ENCODE peak calls at places on chromosomes 7 and 10, in eight cellular contexts. I, F, O, S, Y, C, U and Q are unnamed samples.

GRCh38 chr7:34165927-34166550 is 260.7 kb downstream of the BMPER start:
- DNase-seq in I (no peak), F (no peak), O (peak), S (peak), Y (no peak), C (no peak), U (no peak), Q (peak)

GRCh38 chr10:2464476-2464875 is 602.9 kb upstream of the PFKP start:
- DNase-seq in I (no peak), F (no peak), O (no peak), S (no peak), Y (no peak), C (no peak), U (no peak), Q (no peak)

GRCh38 chr10:34775044-34775637 is 40.0 kb downstream of the PARD3 start:
- DNase-seq in I (no peak), F (no peak), O (no peak), S (no peak), Y (no peak), C (no peak), U (no peak), Q (no peak)

GRCh38 chr7:150335774-150336112 is 5.7 kb downstream of the RARRES2 start:
- DNase-seq in I (no peak), F (no peak), O (no peak), S (no peak), Y (no peak), C (no peak), U (no peak), Q (no peak)

GRCh38 chr7:152313217-152313616 is 122.6 kb downstream of the KMT2C start:
- DNase-seq in I (no peak), F (no peak), O (no peak), S (peak), Y (no peak), C (no peak), U (no peak), Q (no peak)

GRCh38 chr10:103111031-103111917 is 81.8 kb downstream of the NT5C2 start:
- DNase-seq in I (no peak), F (no peak), O (no peak), S (no peak), Y (no peak), C (no peak), U (no peak), Q (peak)

GRCh38 chr10:30749368-30749767 is 119.8 kb upstream of the LYZL2 start:
- DNase-seq in I (no peak), F (no peak), O (no peak), S (no peak), Y (no peak), C (no peak), U (no peak), Q (no peak)

GRCh38 chr10:110273474-110273873 is 31.2 kb downstream of the SMNDC1 start:
- DNase-seq in I (no peak), F (peak), O (no peak), S (peak), Y (no peak), C (peak), U (no peak), Q (no peak)

GRCh38 chr7:111903797-111904196 is 302.4 kb downstream of the DOCK4 start:
- DNase-seq in I (no peak), F (no peak), O (no peak), S (peak), Y (no peak), C (no peak), U (no peak), Q (no peak)

GRCh38 chr10:86961481-86962091 is 3.2 kb downstream of the SNCG start:
- DNase-seq in I (no peak), F (no peak), O (peak), S (peak), Y (no peak), C (peak), U (no peak), Q (no peak)

GRCh38 chr10:5522913-5523560 is 1.7 kb upstream of the CALML3 start:
- DNase-seq in I (no peak), F (no peak), O (no peak), S (no peak), Y (no peak), C (no peak), U (no peak), Q (no peak)

GRCh38 chr10:70227548-70228320 is 5.5 kb downstream of the PPA1 start:
- DNase-seq in I (no peak), F (no peak), O (no peak), S (no peak), Y (no peak), C (no peak), U (no peak), Q (no peak)

GRCh38 chr7:83178066-83178465 is 15.4 kb upstream of the PCLO start:
- DNase-seq in I (no peak), F (no peak), O (no peak), S (no peak), Y (no peak), C (no peak), U (no peak), Q (no peak)

GRCh38 chr7:17043012-17043877 is 161.5 kb upstream of the AGR3 start:
- DNase-seq in I (no peak), F (no peak), O (no peak), S (peak), Y (no peak), C (no peak), U (no peak), Q (no peak)

GRCh38 chr7:9891056-9891455 is 1082.6 kb upstream of the PHF14 start:
- DNase-seq in I (no peak), F (no peak), O (no peak), S (no peak), Y (no peak), C (no peak), U (no peak), Q (no peak)

GRCh38 chr10:45427305-45427955 is 53.4 kb downstream of the ALOX5 start:
- DNase-seq in I (no peak), F (no peak), O (peak), S (no peak), Y (no peak), C (no peak), U (no peak), Q (no peak)

GRCh38 chr10:110686941-110687340 is 42.8 kb downstream of the RBM20 start:
- DNase-seq in I (no peak), F (no peak), O (no peak), S (peak), Y (no peak), C (no peak), U (no peak), Q (no peak)

GRCh38 chr10:31142026-31142425 is 110.4 kb upstream of the ZNF438 start:
- DNase-seq in I (no peak), F (no peak), O (no peak), S (peak), Y (no peak), C (no peak), U (no peak), Q (no peak)

GRCh38 chr10:91537614-91538383 is 95.1 kb downstream of the PPP1R3C start:
- DNase-seq in I (no peak), F (no peak), O (no peak), S (no peak), Y (no peak), C (no peak), U (no peak), Q (no peak)

GRCh38 chr7:155136619-155137243 is 66.6 kb downstream of the HTR5A start:
- DNase-seq in I (no peak), F (no peak), O (no peak), S (peak), Y (no peak), C (no peak), U (no peak), Q (no peak)